ENCODE peak calls at places on chromosomes 4 and X, in ten cellular contexts. L is uterus, T is lung, Q is transverse colon, F is dorsolateral prefrontal cortex, G is mucosa of descending colon, I is IMR-90, X is astrocyte of the spinal cord, P is OCI-LY7, A is AG04449. D is an unnamed sample.

GRCh38 chr4:5824227-5824626 is 68.7 kb downstream of the CRMP1 start:
- DNase-seq in L (no peak), T (no peak), Q (no peak), F (no peak), G (no peak), I (no peak), X (no peak), P (no peak), A (no peak), D (no peak)

GRCh38 chr4:8272472-8273428 is 3.2 kb downstream of the HTRA3 start:
- DNase-seq in L (no peak), T (no peak), Q (no peak), F (no peak), G (no peak), I (peak), X (no peak), P (no peak), A (no peak), D (no peak)

GRCh38 chr4:42646013-42646784 is 10.7 kb downstream of the ATP8A1 start:
- DNase-seq in L (no peak), T (no peak), Q (no peak), F (no peak), G (no peak), I (no peak), X (no peak), P (no peak), A (no peak), D (no peak)

GRCh38 chrX:6440647-6441046 is 94.3 kb downstream of the VCX3A start:
- DNase-seq in L (no peak), T (no peak), Q (no peak), F (no peak), G (no peak), I (no peak), X (no peak), P (no peak), A (no peak), D (no peak)

GRCh38 chrX:109537324-109537665 is 651 bp downstream of the NXT2 start:
- DNase-seq in L (no peak), T (peak), Q (peak), F (no peak), G (peak), I (peak), X (no peak), P (no peak), A (no peak), D (no peak)

GRCh38 chr4:99734583-99735322 is 77.1 kb upstream of the C4orf54 start:
- DNase-seq in L (no peak), T (no peak), Q (no peak), F (no peak), G (no peak), I (no peak), X (no peak), P (no peak), A (no peak), D (no peak)

GRCh38 chr4:94562285-94562684 is 110.5 kb downstream of the PDLIM5 start:
- DNase-seq in L (no peak), T (no peak), Q (no peak), F (no peak), G (no peak), I (no peak), X (no peak), P (no peak), A (no peak), D (no peak)

GRCh38 chr4:30256105-30256828 is 463.9 kb upstream of the PCDH7 start:
- DNase-seq in L (no peak), T (no peak), Q (no peak), F (no peak), G (no peak), I (no peak), X (no peak), P (no peak), A (no peak), D (no peak)

GRCh38 chr4:147821555-147821954 is 89.7 kb downstream of the ARHGAP10 start:
- DNase-seq in L (no peak), T (no peak), Q (no peak), F (no peak), G (no peak), I (no peak), X (no peak), P (no peak), A (no peak), D (no peak)

GRCh38 chr4:175622887-175623286 is 189.2 kb downstream of the GPM6A start:
- DNase-seq in L (no peak), T (no peak), Q (no peak), F (no peak), G (no peak), I (no peak), X (no peak), P (peak), A (no peak), D (no peak)

GRCh38 chrX:115892056-115892708 is 278.4 kb upstream of the AGTR2 start:
- DNase-seq in L (no peak), T (peak), Q (peak), F (no peak), G (peak), I (no peak), X (no peak), P (no peak), A (no peak), D (no peak)

GRCh38 chrX:132924426-132924825 is 34.0 kb downstream of the HS6ST2 start:
- DNase-seq in L (no peak), T (no peak), Q (no peak), F (no peak), G (no peak), I (no peak), X (no peak), P (no peak), A (no peak), D (no peak)

GRCh38 chr4:6221296-6221850 is 21.0 kb upstream of the JAKMIP1 start:
- DNase-seq in L (no peak), T (no peak), Q (no peak), F (peak), G (no peak), I (no peak), X (no peak), P (no peak), A (no peak), D (peak)

DNA sequence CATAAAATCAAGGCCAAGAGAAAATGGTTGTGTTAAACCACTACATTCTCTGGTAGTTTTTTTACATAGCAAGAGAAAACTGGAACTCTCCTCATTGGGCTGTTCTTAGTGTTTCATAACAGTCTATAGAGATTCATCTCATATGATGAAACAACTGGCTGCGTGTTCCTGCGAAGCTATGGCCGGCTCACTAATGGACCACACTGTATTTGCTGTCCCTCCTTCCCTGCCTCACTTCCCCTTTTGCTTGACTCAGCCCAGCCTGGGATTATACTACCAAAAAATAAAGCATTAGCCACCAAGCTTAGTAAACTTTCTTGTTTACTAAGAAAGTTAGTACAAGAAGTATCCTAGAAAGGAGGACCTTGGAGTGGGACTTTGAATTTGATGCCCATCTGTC is 31.6 kb upstream of the LSM6 start:
- DNase-seq in L (no peak), T (no peak), Q (no peak), F (no peak), G (no peak), I (no peak), X (no peak), P (no peak), A (no peak), D (peak)
- TF ChIP-seq CTCF in L (no peak), T (no peak), Q (no peak), F (no peak), G (no peak), I (no peak), X (no peak), P (no peak), A (no peak), D (no peak)

DNA sequence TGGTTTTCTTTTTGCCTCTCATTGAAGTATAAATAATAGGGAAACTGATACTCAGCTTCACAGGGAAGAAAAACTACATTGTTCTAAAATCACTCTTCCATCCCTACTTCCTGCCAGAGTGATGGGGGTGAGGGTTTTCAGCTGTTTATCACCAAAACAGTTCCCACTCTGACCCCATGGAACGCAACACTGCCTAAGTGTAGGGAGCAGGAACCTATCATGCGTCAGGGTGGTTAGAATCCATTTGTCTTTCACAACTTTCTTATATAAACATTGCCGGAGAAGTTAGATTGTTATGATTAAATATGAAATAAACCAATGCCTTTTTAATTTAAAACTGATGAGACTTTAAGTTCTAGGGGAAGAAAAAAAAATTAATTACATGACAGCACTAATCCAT is 15.8 kb upstream of the MPC1L start:
- DNase-seq in L (no peak), T (no peak), Q (no peak), F (no peak), G (no peak), I (peak), X (no peak), P (no peak), A (no peak), D (no peak)
- TF ChIP-seq CTCF in L (no peak), T (no peak), Q (no peak), F (no peak), G (no peak), I (no peak), X (no peak), P (no peak), A (no peak), D (no peak)

DNA sequence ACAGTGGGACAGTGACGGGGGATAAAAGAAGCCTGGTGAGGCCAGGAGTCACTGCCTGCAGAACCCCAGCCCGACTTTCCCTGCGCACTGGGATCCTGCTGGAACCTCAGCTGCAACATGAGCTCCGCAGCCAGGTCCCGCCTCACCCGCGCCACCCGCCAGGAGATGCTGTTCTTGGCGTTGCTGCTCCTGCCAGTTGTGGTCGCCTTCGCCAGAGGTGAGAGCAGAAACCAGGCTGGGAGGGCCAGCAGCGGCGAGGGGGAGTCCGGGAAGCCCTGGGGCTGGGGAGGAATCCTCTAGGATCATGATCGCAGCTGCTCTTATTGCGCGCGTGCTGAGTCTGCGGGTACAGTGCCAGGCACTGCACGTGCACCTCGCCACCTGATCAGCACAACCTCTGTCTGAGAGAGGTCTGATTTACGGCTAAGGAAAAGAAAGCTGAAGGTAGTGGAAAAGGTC is at the start of gene PF4V1:
- DNase-seq in L (no peak), T (no peak), Q (peak), F (no peak), G (peak), I (no peak), X (peak), P (no peak), A (no peak), D (no peak)
- TF ChIP-seq CTCF in L (no peak), T (no peak), Q (peak), F (no peak), G (no peak), I (no peak), X (peak), P (no peak), A (peak), D (no peak)

DNA sequence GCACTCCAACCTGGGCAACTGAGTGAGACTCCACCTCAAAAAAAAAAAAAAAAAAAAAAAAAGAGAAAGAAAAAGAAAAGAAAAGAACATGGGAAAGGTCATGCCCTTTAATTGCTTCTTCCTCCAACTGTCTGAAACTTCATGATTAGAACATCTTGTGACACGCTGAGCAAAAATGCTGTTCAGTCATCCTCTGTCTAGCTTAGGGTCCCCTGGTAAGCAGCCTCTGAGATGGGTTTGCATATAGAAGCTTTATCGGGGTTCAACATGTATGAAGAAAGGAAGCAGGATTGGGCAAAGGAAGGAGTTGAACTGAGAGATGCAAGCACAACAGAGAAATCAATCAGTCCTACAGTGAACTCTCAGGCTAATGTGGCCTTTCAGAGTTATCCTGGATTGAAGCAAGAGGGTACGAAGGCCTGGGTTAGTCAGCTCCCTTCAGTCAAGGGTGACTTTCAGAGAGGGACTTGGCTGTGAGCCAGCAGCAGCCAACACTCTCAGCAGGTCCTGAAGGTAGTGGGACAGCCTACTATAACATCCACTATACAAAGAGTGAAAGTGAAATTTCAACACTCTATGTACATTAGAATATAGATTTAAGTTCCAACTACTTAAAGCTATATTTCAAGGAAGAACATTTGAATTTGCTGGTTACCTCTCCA is 11.4 kb downstream of the MAOB start:
- DNase-seq in L (no peak), T (no peak), Q (no peak), F (no peak), G (no peak), I (no peak), X (no peak), P (no peak), A (no peak), D (no peak)
- TF ChIP-seq CTCF in L (no peak), T (no peak), Q (no peak), F (no peak), G (no peak), I (no peak), X (no peak), P (no peak), A (no peak), D (no peak)

DNA sequence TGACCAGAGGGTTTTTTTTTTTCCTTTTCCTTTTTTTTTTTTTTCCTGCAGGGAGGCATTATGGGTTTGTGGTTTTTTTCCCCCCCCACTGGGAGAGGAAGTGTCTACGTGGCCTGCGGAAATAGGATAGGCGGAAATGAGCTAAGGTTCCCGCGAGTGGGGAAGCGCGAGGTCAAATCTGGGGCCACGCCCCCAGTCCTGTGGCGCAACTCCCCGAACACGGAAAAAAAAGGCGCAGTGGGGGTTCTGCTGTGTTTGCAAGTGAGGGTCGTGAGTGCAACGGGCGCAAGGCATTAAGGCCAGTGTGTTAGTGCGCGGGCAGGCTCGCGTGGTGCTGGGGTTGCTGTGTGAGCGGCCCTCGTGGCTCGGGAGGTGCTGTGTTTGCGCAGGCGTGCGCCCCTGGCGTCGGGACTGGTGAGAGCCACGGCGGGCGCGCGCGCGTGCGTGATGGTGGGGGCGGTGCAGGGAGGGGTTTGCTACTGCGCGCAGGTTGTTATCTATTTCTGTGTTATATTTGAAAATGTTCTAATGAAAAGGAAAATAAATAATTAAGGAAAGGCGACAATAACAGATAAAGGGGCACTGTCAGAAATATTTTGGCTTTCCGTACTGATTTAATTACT is 685 bp upstream of the MORF4L2 start:
- DNase-seq in L (peak), T (peak), Q (peak), F (peak), G (peak), I (peak), X (no peak), P (peak), A (peak), D (peak)
- TF ChIP-seq CTCF in L (peak), T (no peak), Q (peak), F (peak), G (peak), I (peak), X (peak), P (peak), A (peak), D (peak)

GRCh38 chr4:145182212-145182611 is 1.8 kb upstream of the OTUD4 start:
- DNase-seq in L (no peak), T (no peak), Q (no peak), F (no peak), G (no peak), I (no peak), X (no peak), P (peak), A (no peak), D (no peak)

GRCh38 chr4:145178740-145179139 is 1.6 kb downstream of the OTUD4 start:
- DNase-seq in L (no peak), T (no peak), Q (no peak), F (no peak), G (peak), I (no peak), X (no peak), P (peak), A (no peak), D (no peak)

GRCh38 chr4:145181091-145181501 is 707 bp upstream of the OTUD4 start:
- DNase-seq in L (no peak), T (no peak), Q (no peak), F (no peak), G (no peak), I (no peak), X (no peak), P (no peak), A (no peak), D (no peak)

GRCh38 chr4:145179201-145179860 is 1.1 kb downstream of the OTUD4 start:
- DNase-seq in L (peak), T (peak), Q (peak), F (peak), G (peak), I (peak), X (peak), P (peak), A (no peak), D (no peak)

GRCh38 chr4:145180298-145181090 is at the start of gene OTUD4:
- DNase-seq in L (peak), T (peak), Q (peak), F (peak), G (peak), I (peak), X (peak), P (peak), A (peak), D (peak)
- TF ChIP-seq CTCF in L (peak), T (no peak), Q (no peak), F (peak), G (no peak), I (peak), X (peak), P (peak), A (peak), D (no peak)